ENCODE peak calls at places on chromosomes 11 and 22, in seven cellular contexts. S is NCI-H524, K is pulmonary artery endothelial cell, L is skeletal muscle cell, F is small intestine, X is activated gamma-delta T cell treated with Interleukin-2 at 50 U/mL for 16 hours, W is frontal cortex. V is an unnamed sample.
A peak's percentile ranks its signal among the peaks of the same experiment; 100 is the strongest.

GRCh38 chr22:37100589-37101127 is 8.9 kb downstream of the TMPRSS6 start:
- DNase-seq in S (peak; percentile 52), K (no peak), L (no peak), F (peak; percentile 94), X (no peak), W (no peak), V (no peak)

GRCh38 chr11:12634329-12634728 is 39.9 kb upstream of the TEAD1 start:
- DNase-seq in S (no peak), K (no peak), L (no peak), F (no peak), X (no peak), W (no peak), V (no peak)

GRCh38 chr11:47552086-47552580 is 799 bp downstream of the CELF1 start:
- DNase-seq in S (peak; percentile 25), K (no peak), L (no peak), F (peak; percentile 33), X (no peak), W (no peak), V (peak; percentile 26)

GRCh38 chr11:65102142-65103095 is 6.4 kb downstream of the VPS51 start:
- DNase-seq in S (no peak), K (no peak), L (no peak), F (no peak), X (no peak), W (no peak), V (no peak)

GRCh38 chr11:74870485-74870884 is 78.4 kb downstream of the XRRA1 start:
- DNase-seq in S (peak; percentile 32), K (peak; percentile 51), L (no peak), F (peak; percentile 20), X (no peak), W (no peak), V (no peak)

GRCh38 chr11:32072872-32073661 is 17.8 kb upstream of the RCN1 start:
- DNase-seq in S (peak; percentile 48), K (no peak), L (no peak), F (no peak), X (no peak), W (no peak), V (no peak)

GRCh38 chr11:2445948-2446551 is 1.2 kb downstream of the KCNQ1 start:
- DNase-seq in S (no peak), K (no peak), L (no peak), F (peak; percentile 56), X (no peak), W (no peak), V (no peak)

GRCh38 chr11:67615455-67616430 is 9.0 kb downstream of the NDUFV1 start:
- DNase-seq in S (peak; percentile 41), K (no peak), L (no peak), F (peak; percentile 69), X (no peak), W (no peak), V (no peak)

GRCh38 chr11:18743900-18744514 is 18.0 kb upstream of the IGSF22 start:
- DNase-seq in S (no peak), K (no peak), L (no peak), F (no peak), X (no peak), W (no peak), V (no peak)

GRCh38 chr22:49780992-49781782 is 46.5 kb downstream of the BRD1 start:
- DNase-seq in S (no peak), K (no peak), L (no peak), F (no peak), X (no peak), W (no peak), V (no peak)

GRCh38 chr22:27867114-27867957 is 51.7 kb downstream of the PITPNB start:
- DNase-seq in S (no peak), K (no peak), L (no peak), F (no peak), X (no peak), W (no peak), V (no peak)

GRCh38 chr22:33210129-33210784 is 152.1 kb upstream of the SYN3 start:
- DNase-seq in S (peak; percentile 69), K (no peak), L (no peak), F (peak; percentile 39), X (no peak), W (peak; percentile 41), V (no peak)

GRCh38 chr11:112216591-112217105 is 9.6 kb upstream of the PTS start:
- DNase-seq in S (no peak), K (no peak), L (no peak), F (peak; percentile 39), X (no peak), W (no peak), V (no peak)

GRCh38 chr11:41273908-41274307 is 185.5 kb downstream of the LRRC4C start:
- DNase-seq in S (no peak), K (no peak), L (no peak), F (no peak), X (no peak), W (no peak), V (no peak)

GRCh38 chr11:115612331-115612730 is 108.1 kb upstream of the CADM1 start:
- DNase-seq in S (no peak), K (no peak), L (no peak), F (no peak), X (no peak), W (no peak), V (no peak)

GRCh38 chr11:60835472-60835871 is 6.4 kb upstream of the CCDC86 start:
- DNase-seq in S (peak; percentile 82), K (peak; percentile 65), L (no peak), F (no peak), X (no peak), W (no peak), V (no peak)

GRCh38 chr11:35292290-35292689 is 127.1 kb downstream of the SLC1A2 start:
- DNase-seq in S (peak; percentile 59), K (no peak), L (no peak), F (no peak), X (no peak), W (no peak), V (no peak)

GRCh38 chr11:134749040-134749586 is 337.1 kb upstream of the B3GAT1 start:
- DNase-seq in S (peak; percentile 55), K (no peak), L (no peak), F (no peak), X (no peak), W (no peak), V (no peak)

GRCh38 chr11:92671081-92671480 is 298.4 kb upstream of the MTNR1B start:
- DNase-seq in S (no peak), K (no peak), L (no peak), F (no peak), X (no peak), W (no peak), V (no peak)

GRCh38 chr11:9573775-9574555 is 495 bp downstream of the WEE1 start:
- DNase-seq in S (peak; percentile 51), K (no peak), L (no peak), F (no peak), X (no peak), W (peak; percentile 35), V (peak; percentile 27)

GRCh38 chr11:35242412-35242811 is 103.4 kb downstream of the CD44 start:
- DNase-seq in S (no peak), K (no peak), L (no peak), F (no peak), X (no peak), W (no peak), V (no peak)

GRCh38 chr22:30245985-30246901 is at the start of gene LIF:
- DNase-seq in S (peak; percentile 52), K (no peak), L (no peak), F (peak; percentile 50), X (peak; percentile 28), W (peak; percentile 83), V (peak; percentile 46)

GRCh38 chr22:32904044-32904443 is 102.5 kb downstream of the TIMP3 start:
- DNase-seq in S (peak; percentile 36), K (no peak), L (no peak), F (peak; percentile 64), X (no peak), W (no peak), V (no peak)

GRCh38 chr11:125236072-125236825 is 71.7 kb downstream of the PKNOX2 start:
- DNase-seq in S (no peak), K (no peak), L (no peak), F (no peak), X (no peak), W (no peak), V (no peak)

V was measured in natural killer cell.